ENCODE peak calls at places on chromosomes 7 and 10, in five cellular contexts. S is foreskin keratinocyte, R is mammary epithelial cell, Y is left ventricle myocardium inferior, B is mucosa of descending colon. T is an unnamed sample.

GRCh38 chr10:4514445-4515108 is 311.4 kb upstream of the AKR1E2 start:
- DNase-seq in S (no peak), R (no peak), Y (peak), B (no peak), T (no peak)

GRCh38 chr7:142614116-142614515 is 135.2 kb upstream of the PRSS1 start:
- DNase-seq in S (no peak), R (no peak), Y (no peak), B (no peak), T (no peak)

GRCh38 chr7:148698397-148699023 is at the start of gene CUL1:
- DNase-seq in S (no peak), R (peak), Y (peak), B (peak), T (no peak)

GRCh38 chr10:17643339-17643754 is 604 bp upstream of the STAM start:
- DNase-seq in S (peak), R (peak), Y (peak), B (peak), T (no peak)

GRCh38 chr10:63466168-63466935 is 575 bp upstream of the JMJD1C start:
- DNase-seq in S (peak), R (no peak), Y (peak), B (no peak), T (peak)

GRCh38 chr10:11164806-11165590 is 147.3 kb downstream of the CELF2 start:
- DNase-seq in S (peak), R (peak), Y (peak), B (peak), T (no peak)

GRCh38 chr7:370775-371118 is 80.8 kb downstream of the FOXL3 start:
- DNase-seq in S (no peak), R (no peak), Y (no peak), B (no peak), T (no peak)

GRCh38 chr7:128347573-128348147 is 4.0 kb upstream of the RBM28 start:
- DNase-seq in S (no peak), R (no peak), Y (peak), B (peak), T (no peak)

GRCh38 chr10:109062371-109062770 is 860.9 kb downstream of the XPNPEP1 start:
- DNase-seq in S (peak), R (peak), Y (no peak), B (no peak), T (no peak)

GRCh38 chr10:34811126-34811967 is 3.7 kb downstream of the PARD3 start:
- DNase-seq in S (no peak), R (no peak), Y (no peak), B (no peak), T (no peak)

GRCh38 chr10:11988924-11989323 is 53.7 kb downstream of the UPF2 start:
- DNase-seq in S (no peak), R (no peak), Y (no peak), B (no peak), T (no peak)

GRCh38 chr10:123633106-123633505 is 33.0 kb upstream of the GPR26 start:
- DNase-seq in S (no peak), R (no peak), Y (no peak), B (no peak), T (no peak)

GRCh38 chr10:8487346-8487745 is 432.9 kb downstream of the GATA3 start:
- DNase-seq in S (no peak), R (no peak), Y (no peak), B (no peak), T (no peak)

GRCh38 chr10:119651514-119652327 is 541 bp downstream of the BAG3 start:
- DNase-seq in S (no peak), R (no peak), Y (peak), B (no peak), T (no peak)

GRCh38 chr7:99679400-99680191 is at the start of gene CYP3A5:
- DNase-seq in S (peak), R (no peak), Y (no peak), B (peak), T (no peak)

GRCh38 chr7:28536259-28536658 is 123.9 kb downstream of the CREB5 start:
- DNase-seq in S (peak), R (peak), Y (no peak), B (no peak), T (no peak)

GRCh38 chr7:98869374-98870070 is at the start of gene TMEM130:
- DNase-seq in S (no peak), R (no peak), Y (no peak), B (no peak), T (no peak)

GRCh38 chr7:136998495-136998894 is 130.0 kb downstream of the CHRM2 start:
- DNase-seq in S (no peak), R (no peak), Y (no peak), B (no peak), T (no peak)

GRCh38 chr10:22714524-22715289 is at the start of gene PIP4K2A:
- DNase-seq in S (no peak), R (peak), Y (peak), B (peak), T (peak)

GRCh38 chr10:110225756-110226554 is 18.6 kb downstream of the MXI1 start:
- DNase-seq in S (peak), R (peak), Y (peak), B (peak), T (no peak)

GRCh38 chr10:103448751-103449150 is 3.4 kb downstream of the CALHM2 start:
- DNase-seq in S (no peak), R (peak), Y (peak), B (peak), T (no peak)

GRCh38 chr7:78501064-78501463 is 702.5 kb downstream of the PHTF2 start:
- DNase-seq in S (no peak), R (no peak), Y (no peak), B (no peak), T (no peak)

GRCh38 chr7:100967292-100967863 is 2.0 kb upstream of the MUC12 start:
- DNase-seq in S (no peak), R (no peak), Y (no peak), B (no peak), T (no peak)

GRCh38 chr10:36888925-36889573 is 236.3 kb upstream of the ANKRD30A start:
- DNase-seq in S (peak), R (peak), Y (no peak), B (no peak), T (no peak)

GRCh38 chr7:151408839-151409554 is 841 bp downstream of the WDR86 start:
- DNase-seq in S (no peak), R (no peak), Y (no peak), B (peak), T (peak)

GRCh38 chr10:85724215-85724614 is 642.4 kb downstream of the GRID1 start:
- DNase-seq in S (no peak), R (no peak), Y (no peak), B (no peak), T (no peak)

GRCh38 chr7:142557971-142558582 is 191.2 kb upstream of the PRSS1 start:
- DNase-seq in S (no peak), R (peak), Y (no peak), B (peak), T (no peak)

GRCh38 chr7:152501506-152501905 is 65.7 kb upstream of the KMT2C start:
- DNase-seq in S (no peak), R (no peak), Y (no peak), B (no peak), T (no peak)

GRCh38 chr10:62019013-62019684 is 117.7 kb downstream of the ARID5B start:
- DNase-seq in S (peak), R (peak), Y (no peak), B (no peak), T (no peak)

GRCh38 chr10:112790030-112790429 is 160.0 kb upstream of the TCF7L2 start:
- DNase-seq in S (no peak), R (no peak), Y (no peak), B (no peak), T (no peak)

GRCh38 chr7:45986355-45987298 is 65.6 kb upstream of the IGFBP3 start:
- DNase-seq in S (no peak), R (no peak), Y (no peak), B (no peak), T (no peak)

GRCh38 chr7:34260282-34260681 is 354.9 kb downstream of the BMPER start:
- DNase-seq in S (peak), R (peak), Y (no peak), B (no peak), T (no peak)

DNA sequence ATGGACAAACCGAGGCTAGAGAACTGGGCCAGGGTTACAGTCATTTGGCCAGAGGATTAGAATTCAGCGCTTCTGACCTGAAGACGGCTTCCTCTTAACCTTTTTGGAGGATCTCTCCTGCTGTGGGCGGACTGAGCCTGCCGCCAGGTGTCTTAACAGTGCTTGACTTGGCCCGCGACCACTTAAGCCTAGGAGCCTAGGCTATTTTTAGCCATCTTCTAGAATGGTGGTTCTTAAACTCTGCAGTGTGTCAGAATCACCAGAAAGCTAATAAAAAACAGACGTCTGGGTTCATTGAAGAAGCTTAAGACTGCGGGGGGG is 722 bp downstream of the MDH2 start:
- DNase-seq in S (no peak), R (no peak), Y (no peak), B (no peak), T (no peak)
- TF ChIP-seq CTCF in S (peak), R (peak), Y (peak), B (no peak), T (no peak)

DNA sequence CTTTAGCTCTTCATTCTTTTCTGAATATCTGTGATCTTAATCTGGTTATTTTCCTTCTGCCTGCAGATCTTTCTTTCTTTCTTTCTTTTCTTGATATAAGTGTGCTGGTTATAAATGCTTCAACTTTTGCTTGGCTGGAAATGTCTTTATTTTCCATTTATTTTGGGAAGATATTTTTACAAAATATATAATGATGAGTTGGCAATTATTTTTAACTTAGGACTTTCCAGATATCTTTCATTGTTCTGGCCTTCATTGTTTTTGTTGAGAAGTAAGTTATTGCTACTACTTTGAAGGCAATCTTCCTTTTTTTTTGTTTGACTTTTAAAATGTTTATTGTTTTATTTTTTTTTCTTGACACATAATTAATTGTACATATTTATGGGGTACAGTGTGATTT is 75.3 kb downstream of the ZNF503 start:
- DNase-seq in S (no peak), R (no peak), Y (no peak), B (no peak), T (no peak)
- TF ChIP-seq CTCF in S (no peak), R (no peak), Y (no peak), B (no peak), T (no peak)

GRCh38 chr7:55054758-55055157 is 35.9 kb downstream of the EGFR start:
- DNase-seq in S (no peak), R (no peak), Y (no peak), B (no peak), T (no peak)

GRCh38 chr7:55053651-55054226 is 34.9 kb downstream of the EGFR start:
- DNase-seq in S (peak), R (peak), Y (no peak), B (no peak), T (no peak)

GRCh38 chr7:55052726-55053431 is 34.1 kb downstream of the EGFR start:
- DNase-seq in S (no peak), R (no peak), Y (no peak), B (no peak), T (no peak)

GRCh38 chr7:55055479-55055878 is 36.7 kb downstream of the EGFR start:
- DNase-seq in S (peak), R (peak), Y (no peak), B (no peak), T (no peak)

DNA sequence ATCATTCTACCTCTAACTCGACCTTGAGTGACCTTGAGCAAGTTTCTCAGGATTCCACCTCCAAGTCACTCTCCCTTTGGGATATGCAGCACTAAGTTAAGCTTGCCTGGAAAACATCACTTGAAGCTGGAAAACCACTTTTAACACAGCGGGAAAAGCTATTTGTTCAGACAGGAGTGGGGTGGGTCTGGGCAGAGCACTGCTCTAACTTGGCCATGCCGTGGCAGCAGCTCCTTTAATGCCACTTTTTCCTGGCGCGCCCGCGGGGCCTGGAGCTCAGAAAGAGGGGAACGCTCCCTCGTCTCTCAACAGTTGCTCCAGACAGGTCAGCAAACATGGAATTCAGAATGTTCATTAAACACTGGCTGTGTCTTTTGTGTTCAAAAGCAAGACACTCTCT is 35.4 kb downstream of the EGFR start:
- DNase-seq in S (no peak), R (no peak), Y (no peak), B (no peak), T (no peak)
- TF ChIP-seq CTCF in S (peak), R (peak), Y (no peak), B (no peak), T (no peak)

GRCh38 chr7:22642454-22642853 is 84.5 kb upstream of the IL6 start:
- DNase-seq in S (no peak), R (no peak), Y (no peak), B (no peak), T (no peak)
- TF ChIP-seq CTCF in S (no peak), R (no peak), Y (no peak), B (no peak), T (no peak)

T was measured in D721Med.